ENCODE peak calls at places on chromosome 19, in six cellular contexts. S is right cardiac atrium; H is endothelial cell; D is stimulated activated CD4-positive, alpha-beta T cell treated with anti-CD3 and anti-CD28 coated beads, Interleukin-4, amount 100 ng/mL, for 24 hours; G is kidney epithelial cell; R is stimulated activated naive CD8-positive, alpha-beta T cell treated with anti-CD3 and anti-CD28 coated beads, Interleukin-15, Interleukin-2, amounts not matched to agents 100 U/mL and 50 U/mL, for 24 hours. Q is an unnamed sample.

GRCh38 chr19:53004242-53004641 is 9.5 kb upstream of the ERVV-1 start:
- DNase-seq in S (no peak), H (no peak), D (no peak), G (no peak), R (no peak), Q (no peak)

GRCh38 chr19:1245884-1246816 is 2.2 kb upstream of the MIDN start:
- DNase-seq in S (peak), H (no peak), D (no peak), G (no peak), R (no peak), Q (no peak)

GRCh38 chr19:52492201-52492960 is 35.1 kb upstream of the ZNF808 start:
- DNase-seq in S (peak), H (peak), D (no peak), G (no peak), R (no peak), Q (peak)

GRCh38 chr19:55625004-55625326 is 599 bp upstream of the ZNF784 start:
- DNase-seq in S (no peak), H (no peak), D (no peak), G (no peak), R (no peak), Q (no peak)

GRCh38 chr19:17948967-17949930 is 16.4 kb downstream of the CCDC124 start:
- DNase-seq in S (no peak), H (no peak), D (no peak), G (no peak), R (peak), Q (no peak)

GRCh38 chr19:52453324-52454094 is at the start of gene ZNF578:
- DNase-seq in S (peak), H (no peak), D (peak), G (peak), R (peak), Q (peak)

GRCh38 chr19:39133431-39134270 is 8.1 kb downstream of the PAK4 start:
- DNase-seq in S (no peak), H (no peak), D (no peak), G (no peak), R (no peak), Q (no peak)

GRCh38 chr19:38369584-38369983 is 4.8 kb upstream of the PSMD8 start:
- DNase-seq in S (no peak), H (no peak), D (no peak), G (no peak), R (no peak), Q (no peak)

GRCh38 chr19:34555447-34555846 is 73.9 kb downstream of the WTIP start:
- DNase-seq in S (no peak), H (no peak), D (no peak), G (no peak), R (no peak), Q (peak)

GRCh38 chr19:16076958-16077611 is 790 bp downstream of the TPM4 start:
- DNase-seq in S (peak), H (peak), D (peak), G (no peak), R (peak), Q (peak)

GRCh38 chr19:2867025-2867991 is at the start of gene ZNF556:
- DNase-seq in S (peak), H (no peak), D (no peak), G (no peak), R (no peak), Q (peak)

GRCh38 chr19:35216026-35216832 is 12.3 kb downstream of the FAM187B start:
- DNase-seq in S (no peak), H (no peak), D (no peak), G (no peak), R (no peak), Q (peak)

GRCh38 chr19:45245826-45246225 is 619 bp upstream of the EXOC3L2 start:
- DNase-seq in S (no peak), H (no peak), D (no peak), G (no peak), R (no peak), Q (no peak)

GRCh38 chr19:13742756-13743155 is 21.6 kb upstream of the MRI1 start:
- DNase-seq in S (no peak), H (no peak), D (no peak), G (no peak), R (no peak), Q (peak)